ENCODE peak calls at places on chromosomes 11 and 22, in four cellular contexts. One of them, this sample, is unnamed.
A peak's percentile ranks its signal among the peaks of the same experiment; 100 is the strongest.

GRCh38 chr11:102810943-102811528 is 13.1 kb upstream of the MMP1 start:
- DNase-seq in body of pancreas: no peak
- DNase-seq in CD8-positive, alpha-beta T cell: no peak
- DNase-seq in right atrium auricular region: no peak
- DNase-seq in this sample: no peak

GRCh38 chr11:9047986-9048522 is 43.3 kb downstream of the SCUBE2 start:
- DNase-seq in right atrium auricular region: no peak
- DNase-seq in CD8-positive, alpha-beta T cell: no peak
- DNase-seq in body of pancreas: peak; percentile 32
- DNase-seq in this sample: no peak

GRCh38 chr11:93652679-93653078 is 8.8 kb upstream of the CEP295 start:
- DNase-seq in body of pancreas: no peak
- DNase-seq in CD8-positive, alpha-beta T cell: no peak
- DNase-seq in right atrium auricular region: no peak
- DNase-seq in this sample: no peak

GRCh38 chr11:3156282-3156660 is 8.8 kb downstream of the OSBPL5 start:
- DNase-seq in CD8-positive, alpha-beta T cell: no peak
- DNase-seq in right atrium auricular region: no peak
- DNase-seq in body of pancreas: peak; percentile 32
- DNase-seq in this sample: peak; percentile 13

GRCh38 chr11:126197277-126197939 is 14.0 kb downstream of the RPUSD4 start:
- DNase-seq in body of pancreas: peak; percentile 26
- DNase-seq in CD8-positive, alpha-beta T cell: no peak
- DNase-seq in right atrium auricular region: no peak
- DNase-seq in this sample: no peak

GRCh38 chr11:9895016-9895415 is 231.1 kb downstream of the SWAP70 start:
- DNase-seq in body of pancreas: no peak
- DNase-seq in CD8-positive, alpha-beta T cell: no peak
- DNase-seq in right atrium auricular region: no peak
- DNase-seq in this sample: no peak

GRCh38 chr11:2687782-2688191 is 12.0 kb downstream of the KCNQ1OT1 start:
- DNase-seq in body of pancreas: no peak
- DNase-seq in CD8-positive, alpha-beta T cell: no peak
- DNase-seq in right atrium auricular region: no peak
- DNase-seq in this sample: peak; percentile 41

GRCh38 chr11:9015677-9016076 is 11.9 kb upstream of the NRIP3 start:
- DNase-seq in body of pancreas: peak; percentile 87
- DNase-seq in CD8-positive, alpha-beta T cell: peak; percentile 37
- DNase-seq in right atrium auricular region: peak; percentile 76
- DNase-seq in this sample: peak; percentile 46

GRCh38 chr22:28674121-28674563 is 5.5 kb downstream of the TTC28 start:
- DNase-seq in right atrium auricular region: no peak
- DNase-seq in body of pancreas: no peak
- DNase-seq in CD8-positive, alpha-beta T cell: no peak
- DNase-seq in this sample: no peak

GRCh38 chr11:80362578-80362977 is 921.7 kb upstream of the TENM4 start:
- DNase-seq in CD8-positive, alpha-beta T cell: no peak
- DNase-seq in body of pancreas: no peak
- DNase-seq in right atrium auricular region: no peak
- DNase-seq in this sample: no peak

GRCh38 chr11:62770778-62771143 is 435 bp upstream of the TAF6L start:
- DNase-seq in right atrium auricular region: no peak
- DNase-seq in CD8-positive, alpha-beta T cell: no peak
- DNase-seq in body of pancreas: peak; percentile 22
- DNase-seq in this sample: peak; percentile 35

GRCh38 chr22:21703684-21704316 is 31.8 kb downstream of the YPEL1 start:
- DNase-seq in CD8-positive, alpha-beta T cell: no peak
- DNase-seq in right atrium auricular region: no peak
- DNase-seq in body of pancreas: no peak
- DNase-seq in this sample: no peak

GRCh38 chr22:24205438-24206189 is 24.3 kb downstream of the SUSD2 start:
- DNase-seq in body of pancreas: peak; percentile 28
- DNase-seq in CD8-positive, alpha-beta T cell: no peak
- DNase-seq in right atrium auricular region: no peak
- DNase-seq in this sample: no peak

DNA sequence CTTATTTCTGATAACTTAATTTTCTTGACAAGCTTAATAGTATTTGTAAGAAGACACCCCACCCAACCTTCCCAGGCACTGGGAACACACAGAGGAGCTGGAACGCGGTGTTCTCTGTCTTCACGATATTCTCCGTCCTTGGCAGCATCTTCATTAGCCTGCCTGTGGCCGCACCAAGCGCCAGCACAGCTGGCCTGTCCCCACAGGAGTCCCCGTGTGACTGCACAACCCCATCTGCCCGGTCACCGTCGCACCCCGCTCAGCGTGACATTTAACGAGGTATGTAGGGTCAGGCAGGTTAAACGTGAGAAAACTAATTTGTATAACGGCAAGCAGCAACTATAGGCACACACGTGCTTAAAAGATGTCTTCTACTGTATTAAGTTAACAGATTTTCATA is 293.3 kb downstream of the BRD1 start:
- DNase-seq in right atrium auricular region: no peak
- DNase-seq in body of pancreas: no peak
- DNase-seq in CD8-positive, alpha-beta T cell: no peak
- DNase-seq in this sample: no peak
- H3K27me3 ChIP-seq in right atrium auricular region: no peaks in the 10 kb centered on the region
- H3K27me3 ChIP-seq in body of pancreas: no peaks in the 10 kb centered on the region
- H3K27me3 ChIP-seq in CD8-positive, alpha-beta T cell: no peaks in the 10 kb centered on the region
- H3K27me3 ChIP-seq in this sample: no peaks in the 10 kb centered on the region

DNA sequence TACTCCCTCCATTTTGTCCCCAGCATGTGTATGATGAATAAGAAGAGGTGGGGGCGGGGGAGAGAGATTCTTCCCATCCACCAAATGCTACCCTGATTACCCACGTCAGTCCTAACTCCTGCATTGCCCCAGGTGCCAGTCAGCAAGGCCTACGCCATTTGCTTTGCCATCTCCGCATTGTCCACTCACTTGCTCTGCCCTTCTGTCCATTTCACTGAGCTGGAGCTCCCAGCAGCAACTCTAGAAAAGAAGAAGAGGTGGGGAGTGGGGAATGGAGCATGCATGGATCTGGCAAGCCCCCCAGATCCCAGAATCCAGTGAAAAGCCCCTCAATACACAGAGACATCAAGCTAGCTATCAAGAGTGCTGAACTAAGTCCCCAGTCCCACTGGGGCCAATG is 19.0 kb downstream of the WT1 start:
- DNase-seq in CD8-positive, alpha-beta T cell: no peak
- DNase-seq in body of pancreas: no peak
- DNase-seq in right atrium auricular region: no peak
- DNase-seq in this sample: no peak
- TF ChIP-seq CTCF in CD8-positive, alpha-beta T cell: no peak
- TF ChIP-seq CTCF in body of pancreas: no peak
- TF ChIP-seq CTCF in right atrium auricular region: no peak
- TF ChIP-seq CTCF in this sample: no peak

DNA sequence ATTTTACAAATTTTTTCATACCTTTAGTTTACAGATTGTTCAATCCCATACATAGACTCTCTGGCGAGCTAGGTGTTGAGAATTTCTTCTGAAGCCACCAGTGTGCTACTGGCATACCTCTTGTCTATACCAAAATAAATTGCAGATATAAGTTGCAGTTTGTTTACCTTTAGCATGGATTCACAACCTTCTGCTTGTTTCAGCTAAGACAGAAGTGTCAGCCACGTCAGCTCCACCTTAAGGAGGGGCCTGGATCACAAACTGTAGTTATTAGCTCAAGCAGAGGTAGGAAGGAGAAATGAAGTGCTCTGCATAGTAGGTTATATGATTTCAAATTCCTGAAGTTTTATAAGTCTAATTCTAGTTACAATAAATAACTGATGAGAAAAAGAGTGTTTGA is at the start of gene NXPE4:
- DNase-seq in CD8-positive, alpha-beta T cell: no peak
- DNase-seq in right atrium auricular region: no peak
- DNase-seq in body of pancreas: no peak
- DNase-seq in this sample: no peak
- H3K27ac ChIP-seq in CD8-positive, alpha-beta T cell: no peak within 1 kb of the TSS
- H3K27ac ChIP-seq in right atrium auricular region: no peak within 1 kb of the TSS
- H3K27ac ChIP-seq in body of pancreas: no peak within 1 kb of the TSS
- H3K27ac ChIP-seq in this sample: no peak within 1 kb of the TSS

GRCh38 chr11:117441146-117441975 is 113.7 kb downstream of the CEP164 start:
- DNase-seq in body of pancreas: no peak
- DNase-seq in right atrium auricular region: no peak
- DNase-seq in CD8-positive, alpha-beta T cell: no peak
- DNase-seq in this sample: no peak
- H3K27me3 ChIP-seq in body of pancreas: no peaks in the 10 kb centered on the region
- H3K27me3 ChIP-seq in right atrium auricular region: no peaks in the 10 kb centered on the region
- H3K27me3 ChIP-seq in CD8-positive, alpha-beta T cell: no peaks in the 10 kb centered on the region
- H3K27me3 ChIP-seq in this sample: no peaks in the 10 kb centered on the region

GRCh38 chr22:30667486-30668305 is at the start of gene DUSP18:
- DNase-seq in CD8-positive, alpha-beta T cell: peak; percentile 94
- DNase-seq in right atrium auricular region: peak; percentile 95
- DNase-seq in body of pancreas: peak; percentile 94
- DNase-seq in this sample: peak; percentile 94
- TF ChIP-seq CTCF in CD8-positive, alpha-beta T cell: no peak
- TF ChIP-seq CTCF in right atrium auricular region: peak; percentile 44
- TF ChIP-seq CTCF in body of pancreas: peak; percentile 44
- TF ChIP-seq CTCF in this sample: peak; percentile 32

DNA sequence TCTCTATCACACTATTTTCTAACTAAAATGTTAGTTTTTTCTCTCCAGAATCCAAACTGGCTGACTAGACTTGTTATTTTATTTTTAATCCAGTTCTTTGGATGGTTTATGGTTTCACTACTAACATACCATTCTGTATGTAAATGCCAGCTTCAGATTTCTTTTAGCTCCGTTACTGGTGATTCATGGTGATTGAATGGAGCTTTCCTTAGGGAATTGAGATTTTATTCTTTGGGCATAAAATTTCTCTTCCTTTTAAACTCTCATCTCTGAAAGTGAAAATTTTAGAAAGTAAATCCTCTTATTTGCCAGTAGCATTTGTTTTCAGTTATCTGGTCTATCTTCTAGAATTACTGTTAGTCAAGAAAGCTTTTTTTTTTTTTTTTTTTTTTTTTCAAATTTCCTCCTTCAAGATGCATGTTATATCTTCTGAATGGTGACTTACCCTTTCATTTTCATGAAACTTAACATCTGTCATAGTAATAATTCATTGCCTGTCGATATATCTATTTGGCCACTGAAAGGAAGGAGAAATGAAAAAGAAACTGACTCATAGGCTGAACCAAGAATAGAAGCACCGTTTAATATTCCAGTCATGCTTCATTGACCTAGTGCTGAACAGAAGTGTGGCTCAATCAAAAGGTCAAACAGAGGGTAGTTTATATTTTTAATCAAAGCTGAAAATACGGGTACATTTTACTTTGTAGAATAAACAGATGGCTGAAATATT is 6.4 kb downstream of the ENDOD1 start:
- DNase-seq in right atrium auricular region: no peak
- DNase-seq in body of pancreas: no peak
- DNase-seq in CD8-positive, alpha-beta T cell: no peak
- DNase-seq in this sample: no peak
- H3K27ac ChIP-seq in right atrium auricular region: no peak overlapping the region
- H3K27ac ChIP-seq in body of pancreas: no peak overlapping the region
- H3K27ac ChIP-seq in CD8-positive, alpha-beta T cell: no peak overlapping the region
- H3K27ac ChIP-seq in this sample: no peak overlapping the region

GRCh38 chr22:37623075-37624016 is 14.7 kb downstream of the GGA1 start:
- DNase-seq in CD8-positive, alpha-beta T cell: peak; percentile 70
- DNase-seq in body of pancreas: peak; percentile 55
- DNase-seq in right atrium auricular region: no peak
- DNase-seq in this sample: peak; percentile 75

GRCh38 chr22:37618674-37619073 is 10.0 kb downstream of the GGA1 start:
- DNase-seq in body of pancreas: no peak
- DNase-seq in CD8-positive, alpha-beta T cell: no peak
- DNase-seq in right atrium auricular region: no peak
- DNase-seq in this sample: peak; percentile 15

GRCh38 chr22:37624017-37624365 is 15.4 kb downstream of the GGA1 start:
- DNase-seq in right atrium auricular region: no peak
- DNase-seq in body of pancreas: no peak
- DNase-seq in CD8-positive, alpha-beta T cell: no peak
- DNase-seq in this sample: no peak

GRCh38 chr22:37619991-37620390 is 11.4 kb downstream of the GGA1 start:
- DNase-seq in body of pancreas: no peak
- DNase-seq in CD8-positive, alpha-beta T cell: no peak
- DNase-seq in right atrium auricular region: no peak
- DNase-seq in this sample: no peak

DNA sequence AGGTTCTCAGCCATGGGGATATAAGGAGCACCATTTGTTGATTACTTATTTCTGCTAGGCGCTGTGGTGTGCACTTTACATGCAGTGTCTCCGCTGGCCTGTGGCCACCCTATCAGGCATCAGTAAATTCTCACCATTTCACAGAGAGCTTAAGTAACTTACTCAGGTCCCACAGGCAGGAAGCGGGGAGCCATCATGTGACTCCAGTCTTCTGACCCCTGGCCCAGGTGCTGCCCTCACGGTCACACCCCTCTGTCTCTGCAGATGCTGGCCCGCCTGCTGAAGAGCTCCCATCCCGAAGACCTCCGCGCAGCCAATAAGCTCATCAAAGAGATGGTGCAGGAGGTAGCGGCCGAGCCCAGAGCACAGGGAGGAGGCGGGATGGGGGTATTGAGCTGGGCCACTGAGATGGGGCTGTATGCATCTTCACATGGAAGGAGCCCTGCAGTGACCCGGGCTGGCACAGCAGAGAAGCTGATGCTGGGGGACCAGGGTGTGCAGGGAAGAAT is 12.8 kb downstream of the GGA1 start:
- DNase-seq in right atrium auricular region: no peak
- DNase-seq in body of pancreas: no peak
- DNase-seq in CD8-positive, alpha-beta T cell: no peak
- DNase-seq in this sample: no peak
- H3K27me3 ChIP-seq in right atrium auricular region: no peaks in the 10 kb centered on the region
- H3K27me3 ChIP-seq in body of pancreas: no peaks in the 10 kb centered on the region
- H3K27me3 ChIP-seq in CD8-positive, alpha-beta T cell: no peaks in the 10 kb centered on the region
- H3K27me3 ChIP-seq in this sample: no peaks in the 10 kb centered on the region

GRCh38 chr11:69943066-69943465 is 123.8 kb upstream of the FGF3 start:
- DNase-seq in right atrium auricular region: no peak
- DNase-seq in body of pancreas: peak; percentile 22
- DNase-seq in CD8-positive, alpha-beta T cell: no peak
- DNase-seq in this sample: no peak
- TF ChIP-seq CTCF in right atrium auricular region: no peak
- TF ChIP-seq CTCF in body of pancreas: no peak
- TF ChIP-seq CTCF in CD8-positive, alpha-beta T cell: no peak
- TF ChIP-seq CTCF in this sample: no peak

DNA sequence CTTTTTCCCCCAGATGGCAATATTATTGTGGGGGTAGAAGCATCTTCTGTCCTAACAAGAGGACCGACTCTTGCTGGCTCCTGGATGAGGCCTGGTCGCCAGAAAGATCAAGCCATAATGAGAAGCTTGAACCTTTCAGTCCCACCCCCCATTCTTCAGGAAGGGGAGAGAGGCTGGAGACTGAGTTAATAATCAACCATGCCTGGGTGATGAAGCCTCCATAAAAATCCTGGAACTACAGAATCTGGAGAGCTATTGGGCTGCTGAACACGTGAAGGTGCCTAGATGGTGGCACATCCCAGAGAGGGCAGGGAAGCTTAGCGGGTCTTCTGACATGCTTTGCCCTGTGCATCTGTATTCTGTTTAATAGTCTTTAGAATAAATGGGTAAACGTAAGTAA is 16.3 kb downstream of the AP5B1 start:
- DNase-seq in CD8-positive, alpha-beta T cell: no peak
- DNase-seq in body of pancreas: no peak
- DNase-seq in right atrium auricular region: no peak
- DNase-seq in this sample: no peak
- H3K27ac ChIP-seq in CD8-positive, alpha-beta T cell: no peak overlapping the region
- H3K27ac ChIP-seq in body of pancreas: no peak overlapping the region
- H3K27ac ChIP-seq in right atrium auricular region: no peak overlapping the region
- H3K27ac ChIP-seq in this sample: no peak overlapping the region

This sample was measured in ovary.